ENCODE peak calls at places on chromosome 6, in five cellular contexts. A is lower lobe of right lung, W is neural progenitor cell, M is stomach, Z is adipocyte. N is an unnamed sample.

GRCh38 chr6:10000461-10000992 is 414.3 kb downstream of the TFAP2A start:
- DNase-seq in Z (peak; percentile 39), A (no peak), W (no peak), M (no peak), N (no peak)

GRCh38 chr6:1335367-1336037 is 23.6 kb downstream of the FOXQ1 start:
- DNase-seq in W (no peak), A (peak; percentile 77), M (peak; percentile 84), Z (peak; percentile 95), N (no peak)

GRCh38 chr6:33787954-33788693 is 806 bp downstream of the LEMD2 start:
- DNase-seq in Z (peak; percentile 84), A (peak; percentile 85), M (peak; percentile 65), W (peak; percentile 54), N (peak; percentile 56)

GRCh38 chr6:128390168-128390567 is 130.2 kb downstream of the PTPRK start:
- DNase-seq in A (no peak), W (no peak), M (no peak), Z (no peak), N (no peak)

GRCh38 chr6:148999921-149000589 is 253.2 kb downstream of the UST start:
- DNase-seq in A (peak; percentile 57), W (no peak), M (peak; percentile 38), Z (peak; percentile 84), N (no peak)

GRCh38 chr6:5089821-5090449 is 4.8 kb downstream of the PPP1R3G start:
- DNase-seq in M (no peak), W (no peak), A (no peak), Z (no peak), N (no peak)

GRCh38 chr6:83615025-83615999 is 93.6 kb downstream of the SNAP91 start:
- DNase-seq in Z (peak; percentile 70), A (no peak), M (no peak), W (peak; percentile 71), N (no peak)

GRCh38 chr6:105401247-105402089 is 1.4 kb downstream of the PREP start:
- DNase-seq in A (no peak), M (no peak), Z (peak; percentile 30), W (no peak), N (no peak)

DNA sequence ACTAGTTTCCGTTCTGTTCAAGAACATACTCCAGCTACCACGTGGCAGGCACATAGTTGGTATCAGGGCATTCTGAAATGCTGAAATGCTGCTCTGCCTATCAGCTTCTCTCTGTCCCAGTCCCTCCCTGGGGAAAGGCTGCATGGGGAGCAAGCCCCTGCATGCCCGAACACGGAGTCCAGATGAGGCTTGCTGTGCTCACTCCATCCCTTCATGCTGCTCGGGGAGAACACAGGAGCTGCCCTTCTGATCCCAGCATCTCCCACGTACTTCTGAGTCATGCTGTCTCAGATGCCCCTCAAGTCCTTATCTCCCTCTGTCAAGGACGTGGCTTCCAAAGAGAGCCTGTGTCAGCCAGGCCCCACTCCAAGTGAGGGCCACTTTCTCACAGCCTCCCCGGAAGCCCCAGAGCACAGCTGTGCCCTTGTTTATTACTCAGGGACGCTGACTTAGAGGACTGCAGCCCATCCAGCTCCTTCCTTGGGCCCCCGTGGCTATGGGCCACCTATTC is 29.4 kb downstream of the THBS2 start:
- DNase-seq in M (peak; percentile 19), Z (no peak), W (no peak), A (no peak), N (no peak)
- H3K27me3 ChIP-seq in M (no peaks in the 10 kb centered on the region), Z (no peaks in the 10 kb centered on the region), W (no peaks in the 10 kb centered on the region), A (no peaks in the 10 kb centered on the region), N (no peaks in the 10 kb centered on the region)

DNA sequence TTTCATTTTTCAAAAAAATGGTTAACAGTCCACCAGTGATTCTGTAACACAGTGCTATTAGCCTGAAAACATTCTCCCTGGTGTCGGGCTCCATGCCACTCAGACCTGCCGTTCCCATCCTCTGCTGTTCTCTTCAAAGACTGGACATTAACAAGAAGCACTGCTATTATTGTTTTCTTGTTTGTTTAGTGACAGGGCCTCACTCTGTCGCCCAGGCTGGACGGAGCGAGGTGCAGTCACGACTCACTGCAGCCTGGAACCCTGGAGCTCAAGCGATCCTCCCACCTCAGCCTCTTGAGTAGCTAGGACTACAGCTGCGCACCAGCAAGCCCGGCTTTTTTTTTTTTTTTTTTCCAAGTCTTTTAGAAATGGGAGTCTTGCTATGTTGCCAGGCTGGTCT is 9.6 kb downstream of the RMND1 start:
- DNase-seq in M (no peak), W (no peak), A (no peak), Z (no peak), N (no peak)
- H3K4me1 ChIP-seq in M (peaks cover 52% of the 10 kb centered on the region), W (peaks cover 6% of the 10 kb centered on the region), A (peaks cover 47% of the 10 kb centered on the region), Z (peaks cover 42% of the 10 kb centered on the region), N (peaks cover 6% of the 10 kb centered on the region)

GRCh38 chr6:43331470-43331869 is 22.8 kb upstream of the CRIP3 start:
- DNase-seq in A (no peak), Z (no peak), W (no peak), M (no peak), N (peak; percentile 7)
- H3K4me3 ChIP-seq in A (no peak overlapping the region), Z (no peak overlapping the region), W (no peak overlapping the region), M (no peak overlapping the region), N (no peak overlapping the region)

DNA sequence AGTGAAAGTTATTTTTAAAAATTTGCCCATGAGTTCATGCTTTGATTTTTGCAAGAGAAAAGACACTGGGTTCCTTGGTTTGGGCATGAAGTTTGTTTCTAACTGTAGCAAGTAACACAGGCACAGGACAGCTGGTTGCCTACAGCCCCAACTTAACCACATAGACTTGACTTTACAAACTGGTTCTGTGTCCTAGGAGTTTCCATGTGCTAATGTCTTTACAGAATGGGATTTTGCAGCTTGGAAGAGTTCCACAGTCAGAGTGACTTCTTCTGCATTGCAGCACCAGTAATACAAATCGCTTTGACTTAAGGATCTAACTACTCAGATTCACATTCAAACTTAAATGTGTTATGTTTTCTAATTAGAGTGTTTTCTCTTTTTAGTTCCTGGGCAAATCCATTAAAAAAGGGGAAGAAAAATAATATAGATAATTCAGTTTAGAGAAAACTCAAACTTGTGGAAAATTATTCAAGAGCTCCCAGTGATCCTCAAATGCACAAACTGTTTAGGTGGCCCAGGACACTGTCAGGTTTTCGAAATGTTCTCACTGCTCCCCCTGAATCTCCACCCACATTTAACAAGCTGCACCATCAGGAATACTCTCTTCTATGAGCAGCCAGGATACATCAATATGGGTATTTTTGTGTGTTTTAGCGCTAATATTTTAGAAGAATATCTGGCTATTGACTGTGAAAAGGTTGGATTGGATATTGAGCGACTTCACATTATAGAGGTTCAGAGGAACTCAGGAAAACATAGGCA is 44.1 kb downstream of the OR2B2 start:
- DNase-seq in M (no peak), W (no peak), A (no peak), Z (no peak), N (no peak)
- H3K27me3 ChIP-seq in M (peaks cover 62% of the 10 kb centered on the region), W (no peaks in the 10 kb centered on the region), A (peaks cover 25% of the 10 kb centered on the region), Z (no peaks in the 10 kb centered on the region), N (no peaks in the 10 kb centered on the region)